ENCODE peak calls at places on chromosomes 6 and 20, in six cellular contexts. Q, T, E, J, N and W are unnamed samples.

GRCh38 chr6:103797738-103798137 is 1062.0 kb downstream of the HACE1 start:
- DNase-seq in Q (no peak), T (no peak), E (no peak), J (no peak), N (no peak), W (no peak)

GRCh38 chr6:37783831-37784584 is 35.5 kb upstream of the ZFAND3 start:
- DNase-seq in Q (peak; percentile 25), T (no peak), E (peak; percentile 43), J (peak; percentile 42), N (no peak), W (no peak)

GRCh38 chr6:148501178-148501590 is 158.5 kb downstream of the SASH1 start:
- DNase-seq in Q (no peak), T (peak; percentile 31), E (no peak), J (peak; percentile 70), N (peak; percentile 51), W (no peak)

GRCh38 chr6:155521719-155522118 is 66.1 kb upstream of the NOX3 start:
- DNase-seq in Q (no peak), T (no peak), E (no peak), J (no peak), N (no peak), W (peak; percentile 6)

GRCh38 chr20:40493551-40493950 is 195.5 kb downstream of the MAFB start:
- DNase-seq in Q (no peak), T (no peak), E (no peak), J (no peak), N (no peak), W (peak; percentile 53)

GRCh38 chr6:43575105-43575771 is 600 bp downstream of the XPO5 start:
- DNase-seq in Q (peak; percentile 29), T (peak; percentile 36), E (peak; percentile 40), J (no peak), N (peak; percentile 43), W (no peak)

GRCh38 chr20:50471231-50471630 is 39.0 kb upstream of the PTPN1 start:
- DNase-seq in Q (no peak), T (no peak), E (no peak), J (no peak), N (no peak), W (no peak)

GRCh38 chr6:125612400-125612846 is 137.0 kb upstream of the HEY2 start:
- DNase-seq in Q (no peak), T (no peak), E (no peak), J (no peak), N (no peak), W (no peak)

GRCh38 chr6:119331676-119332286 is 17.8 kb downstream of the MAN1A1 start:
- DNase-seq in Q (no peak), T (no peak), E (no peak), J (no peak), N (no peak), W (no peak)

GRCh38 chr20:25987073-25987927 is 290.6 kb upstream of the ZNF337 start:
- DNase-seq in Q (peak; percentile 34), T (peak; percentile 27), E (peak; percentile 60), J (peak; percentile 25), N (no peak), W (no peak)

GRCh38 chr6:28866342-28867077 is 57.3 kb downstream of the TRIM27 start:
- DNase-seq in Q (peak; percentile 62), T (peak; percentile 81), E (peak; percentile 80), J (peak; percentile 47), N (peak; percentile 23), W (no peak)

GRCh38 chr20:20005381-20005780 is 11.8 kb upstream of the NAA20 start:
- DNase-seq in Q (no peak), T (no peak), E (no peak), J (no peak), N (no peak), W (no peak)

GRCh38 chr6:149211046-149211571 is 106.4 kb upstream of the TAB2 start:
- DNase-seq in Q (no peak), T (no peak), E (no peak), J (no peak), N (no peak), W (no peak)

GRCh38 chr6:17842934-17843821 is 136.5 kb upstream of the NUP153 start:
- DNase-seq in Q (no peak), T (no peak), E (no peak), J (no peak), N (no peak), W (no peak)

DNA sequence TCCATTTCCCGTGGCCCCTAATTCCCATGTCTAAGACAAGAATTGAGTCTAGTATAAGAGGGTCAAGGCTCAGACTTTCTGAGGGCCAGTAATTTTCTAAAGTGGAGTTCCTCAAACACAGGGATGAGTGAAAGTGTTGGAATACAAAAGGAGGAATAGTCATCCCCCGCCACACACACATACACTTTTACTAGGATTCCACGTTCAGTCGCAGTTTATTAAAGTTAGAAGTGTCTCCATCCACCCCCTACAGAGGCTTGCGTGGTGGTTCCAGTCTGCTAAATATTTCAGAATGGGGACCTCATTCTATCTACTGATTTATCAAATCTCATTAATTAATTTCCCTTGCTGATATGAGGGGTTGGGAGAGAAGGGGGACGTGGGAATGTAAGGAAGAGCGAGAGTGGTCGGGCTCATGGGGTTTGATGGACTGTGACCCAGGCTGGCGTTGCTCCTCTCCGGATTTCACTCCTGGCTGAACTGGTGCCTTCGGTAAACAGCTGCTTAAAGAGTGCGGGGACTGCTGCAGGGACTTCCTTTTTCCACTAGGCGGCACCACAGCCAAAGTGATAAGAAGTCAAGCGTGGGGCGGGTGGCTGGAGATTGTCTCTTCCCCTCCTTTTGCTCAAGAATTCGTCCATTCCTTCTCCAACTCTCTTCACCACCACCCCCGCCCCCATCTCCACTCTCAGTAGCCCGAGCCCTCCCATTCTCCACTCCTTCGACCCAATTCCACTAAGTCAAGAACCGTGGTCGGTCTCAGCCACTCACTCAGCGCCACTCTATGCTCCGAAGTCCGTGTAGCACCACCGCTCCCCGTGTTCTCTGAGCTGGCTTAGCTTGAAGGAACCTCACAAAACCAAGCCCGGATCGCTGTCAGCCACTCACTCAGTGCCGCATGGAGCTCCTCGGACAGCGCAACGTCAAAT is 9.9 kb downstream of the TRIM31 start:
- DNase-seq in Q (peak; percentile 85), T (peak; percentile 93), E (peak; percentile 93), J (peak; percentile 91), N (peak; percentile 85), W (peak; percentile 29)
- H3K27ac ChIP-seq in Q (peak overlapping the region; percentile 76), T (peak overlapping the region; percentile 80), E (no peak overlapping the region), J (peak overlapping the region; percentile 58), N (no peak overlapping the region), W (peak overlapping the region; percentile 61)

GRCh38 chr6:116012966-116013365 is 47.7 kb downstream of the FRK start:
- DNase-seq in Q (no peak), T (no peak), E (no peak), J (no peak), N (no peak), W (no peak)
- H3K27ac ChIP-seq in Q (peak overlapping the region; percentile 86), T (peak overlapping the region; percentile 34), E (no peak overlapping the region), J (no peak overlapping the region), N (no peak overlapping the region), W (peak overlapping the region; percentile 50)

GRCh38 chr20:2295886-2296544 is at the start of gene TGM3:
- DNase-seq in Q (no peak), T (no peak), E (no peak), J (no peak), N (no peak), W (no peak)
- H3K27ac ChIP-seq in Q (no peak within 1 kb of the TSS), T (no peak within 1 kb of the TSS), E (peak within 1 kb of the TSS; percentile 37), J (no peak within 1 kb of the TSS), N (no peak within 1 kb of the TSS), W (no peak within 1 kb of the TSS)

DNA sequence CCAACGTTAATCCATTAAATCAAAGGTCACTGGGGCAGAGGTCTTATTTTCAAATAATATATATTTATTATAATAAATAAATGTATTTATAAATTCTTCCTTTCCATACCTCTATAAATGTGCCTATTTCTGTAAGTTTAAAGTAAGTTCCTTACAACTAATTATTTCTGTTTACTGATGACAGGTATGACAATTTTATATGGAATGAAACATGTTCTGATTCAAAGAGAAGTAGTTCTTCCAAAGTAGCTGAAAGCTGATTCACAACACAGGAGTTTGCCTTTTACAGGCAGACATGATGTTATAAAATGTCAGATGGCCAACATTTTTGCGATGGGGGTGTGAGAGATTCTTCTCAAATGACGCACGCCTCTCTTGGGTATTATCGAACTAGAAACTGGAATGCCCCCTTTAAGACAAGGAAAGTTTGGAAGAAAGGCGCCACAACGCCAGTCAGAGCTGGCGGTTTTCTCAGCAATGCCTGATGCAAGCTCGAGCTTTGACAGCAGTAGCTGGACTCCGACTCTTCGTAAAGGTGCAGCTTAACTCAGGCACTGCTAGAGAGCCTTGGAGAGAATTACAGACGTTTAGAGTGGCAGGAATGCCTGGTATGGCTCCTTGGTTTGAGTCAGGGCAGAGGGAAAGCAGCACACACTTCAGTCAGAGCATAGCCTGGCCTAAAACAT is 92.1 kb downstream of the FOXC1 start:
- DNase-seq in Q (no peak), T (no peak), E (no peak), J (no peak), N (no peak), W (peak; percentile 41)
- H3K27ac ChIP-seq in Q (no peak overlapping the region), T (no peak overlapping the region), E (no peak overlapping the region), J (no peak overlapping the region), N (no peak overlapping the region), W (peak overlapping the region; percentile 67)

DNA sequence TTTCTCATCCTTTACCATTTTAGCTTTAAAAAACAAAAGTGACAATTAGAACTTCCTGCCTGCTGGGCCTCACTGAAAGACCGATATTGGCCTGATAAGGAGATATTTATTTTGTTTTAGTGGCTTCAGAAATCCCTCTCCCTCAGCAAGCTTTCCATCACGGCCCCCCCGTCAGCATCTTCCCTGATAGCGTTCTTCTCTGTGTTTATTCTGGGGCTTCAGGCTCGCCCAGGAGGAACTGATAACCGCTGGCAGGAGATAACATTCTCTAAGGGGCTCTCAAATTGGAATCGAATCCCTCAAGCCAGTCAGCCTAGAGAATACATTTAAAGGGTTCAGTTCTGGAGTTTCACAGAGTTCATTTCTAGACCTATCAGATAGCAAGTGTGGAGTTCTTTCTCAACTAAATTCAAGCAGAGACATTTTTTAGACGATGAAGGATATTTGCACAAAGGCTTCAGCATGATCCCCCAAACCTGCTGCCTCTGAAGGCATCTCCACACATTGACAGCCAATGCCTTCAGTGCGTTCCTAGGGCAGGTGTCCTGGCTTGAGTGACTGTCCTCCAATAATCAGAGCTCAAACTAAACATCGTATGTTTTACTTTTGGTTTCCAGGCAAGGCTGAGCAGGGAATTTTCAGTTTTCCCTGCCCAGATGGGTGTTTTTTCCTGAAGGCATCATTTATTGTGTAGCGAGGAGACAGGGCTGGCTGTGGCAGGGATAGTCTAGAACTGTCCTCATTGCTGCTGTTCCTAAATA is 17.0 kb downstream of the PRDM1 start:
- DNase-seq in Q (no peak), T (no peak), E (no peak), J (no peak), N (no peak), W (no peak)
- H3K27ac ChIP-seq in Q (peak overlapping the region; percentile 57), T (peak overlapping the region; percentile 25), E (no peak overlapping the region), J (no peak overlapping the region), N (no peak overlapping the region), W (peak overlapping the region; percentile 97)

DNA sequence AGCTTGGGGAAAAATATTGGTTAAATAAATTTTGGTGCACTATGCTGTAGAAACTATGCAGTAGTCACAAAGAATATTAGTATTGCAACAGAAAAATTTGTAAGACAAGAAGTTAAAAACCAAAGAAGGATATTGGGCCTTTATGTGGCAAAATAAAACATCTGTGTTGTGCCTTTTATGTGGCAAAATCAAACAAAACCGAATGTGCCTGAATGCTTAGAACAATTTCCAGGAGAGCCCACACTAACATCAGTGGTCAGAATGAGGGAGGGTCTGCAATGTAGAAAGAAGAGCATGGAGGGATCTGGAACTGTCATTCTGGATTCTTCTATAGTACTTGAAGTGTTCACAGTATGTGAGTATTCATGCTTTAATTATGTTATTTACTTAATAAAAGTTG is 75.2 kb downstream of the L3MBTL3 start:
- DNase-seq in Q (no peak), T (no peak), E (no peak), J (no peak), N (no peak), W (no peak)
- H3K27ac ChIP-seq in Q (no peak overlapping the region), T (no peak overlapping the region), E (no peak overlapping the region), J (no peak overlapping the region), N (no peak overlapping the region), W (no peak overlapping the region)